ENCODE peak calls at places on chromosomes 12 and 14, in eight cellular contexts. One of them, this sample, is unnamed.

GRCh38 chr12:105831372-105831771 is 307.4 kb downstream of the NUAK1 start:
- DNase-seq in sigmoid colon: no peak
- DNase-seq in A549: no peak
- DNase-seq in stomach: no peak
- DNase-seq in HepG2: no peak
- DNase-seq in GM12878: no peak
- DNase-seq in transverse colon: no peak
- DNase-seq in H1: no peak
- DNase-seq in this sample: no peak

GRCh38 chr12:19316420-19316819 is 122.9 kb upstream of the AEBP2 start:
- DNase-seq in sigmoid colon: no peak
- DNase-seq in A549: peak
- DNase-seq in stomach: no peak
- DNase-seq in HepG2: no peak
- DNase-seq in GM12878: no peak
- DNase-seq in transverse colon: no peak
- DNase-seq in H1: no peak
- DNase-seq in this sample: no peak

GRCh38 chr14:55789442-55789841 is 209.4 kb downstream of the KTN1 start:
- DNase-seq in sigmoid colon: no peak
- DNase-seq in A549: no peak
- DNase-seq in stomach: no peak
- DNase-seq in HepG2: no peak
- DNase-seq in GM12878: no peak
- DNase-seq in transverse colon: no peak
- DNase-seq in H1: no peak
- DNase-seq in this sample: no peak

GRCh38 chr14:19800282-19801117 is 3.1 kb upstream of the OR4N2 start:
- DNase-seq in sigmoid colon: no peak
- DNase-seq in A549: no peak
- DNase-seq in stomach: no peak
- DNase-seq in HepG2: no peak
- DNase-seq in GM12878: no peak
- DNase-seq in transverse colon: no peak
- DNase-seq in H1: no peak
- DNase-seq in this sample: no peak

GRCh38 chr12:47805417-47805816 is 14.3 kb downstream of the HDAC7 start:
- DNase-seq in sigmoid colon: no peak
- DNase-seq in A549: no peak
- DNase-seq in stomach: no peak
- DNase-seq in HepG2: no peak
- DNase-seq in GM12878: no peak
- DNase-seq in transverse colon: no peak
- DNase-seq in H1: no peak
- DNase-seq in this sample: no peak

GRCh38 chr12:124152733-124153132 is 142.2 kb upstream of the RFLNA start:
- DNase-seq in sigmoid colon: no peak
- DNase-seq in A549: no peak
- DNase-seq in stomach: no peak
- DNase-seq in HepG2: no peak
- DNase-seq in GM12878: no peak
- DNase-seq in transverse colon: no peak
- DNase-seq in H1: no peak
- DNase-seq in this sample: no peak

GRCh38 chr12:5124401-5124800 is 80.7 kb downstream of the KCNA5 start:
- DNase-seq in sigmoid colon: no peak
- DNase-seq in A549: no peak
- DNase-seq in stomach: no peak
- DNase-seq in HepG2: no peak
- DNase-seq in GM12878: no peak
- DNase-seq in transverse colon: no peak
- DNase-seq in H1: no peak
- DNase-seq in this sample: no peak

GRCh38 chr12:46839964-46840363 is 14.2 kb upstream of the SLC38A4 start:
- DNase-seq in sigmoid colon: no peak
- DNase-seq in A549: no peak
- DNase-seq in stomach: no peak
- DNase-seq in HepG2: peak
- DNase-seq in GM12878: no peak
- DNase-seq in transverse colon: no peak
- DNase-seq in H1: no peak
- DNase-seq in this sample: no peak

GRCh38 chr14:60189923-60190840 is 25.0 kb upstream of the DHRS7 start:
- DNase-seq in sigmoid colon: no peak
- DNase-seq in A549: no peak
- DNase-seq in stomach: no peak
- DNase-seq in HepG2: no peak
- DNase-seq in GM12878: no peak
- DNase-seq in transverse colon: no peak
- DNase-seq in H1: no peak
- DNase-seq in this sample: no peak

GRCh38 chr14:100035700-100036099 is 29.5 kb upstream of the EVL start:
- DNase-seq in sigmoid colon: no peak
- DNase-seq in A549: no peak
- DNase-seq in stomach: no peak
- DNase-seq in HepG2: no peak
- DNase-seq in GM12878: no peak
- DNase-seq in transverse colon: no peak
- DNase-seq in H1: no peak
- DNase-seq in this sample: no peak
- TF ChIP-seq CTCF in sigmoid colon: no peak
- TF ChIP-seq CTCF in A549: no peak
- TF ChIP-seq CTCF in stomach: no peak
- TF ChIP-seq CTCF in HepG2: peak
- TF ChIP-seq CTCF in GM12878: no peak
- TF ChIP-seq CTCF in transverse colon: no peak
- TF ChIP-seq CTCF in H1: peak
- TF ChIP-seq CTCF in this sample: no peak

GRCh38 chr12:12872934-12873275 is 18.5 kb upstream of the GPRC5A start:
- DNase-seq in sigmoid colon: no peak
- DNase-seq in A549: no peak
- DNase-seq in stomach: no peak
- DNase-seq in HepG2: no peak
- DNase-seq in GM12878: no peak
- DNase-seq in transverse colon: no peak
- DNase-seq in H1: no peak
- DNase-seq in this sample: no peak
- TF ChIP-seq EP300 in sigmoid colon: no peak
- TF ChIP-seq EP300 in A549: no peak
- TF ChIP-seq EP300 in stomach: no peak
- TF ChIP-seq EP300 in HepG2: no peak
- TF ChIP-seq EP300 in GM12878: no peak
- TF ChIP-seq EP300 in transverse colon: no peak
- TF ChIP-seq EP300 in H1: no peak
- TF ChIP-seq EP300 in this sample: no peak

GRCh38 chr12:123059501-123059900 is 79.0 kb downstream of the ARL6IP4 start:
- DNase-seq in sigmoid colon: no peak
- DNase-seq in A549: no peak
- DNase-seq in stomach: no peak
- DNase-seq in HepG2: no peak
- DNase-seq in GM12878: no peak
- DNase-seq in transverse colon: no peak
- DNase-seq in H1: no peak
- DNase-seq in this sample: no peak

GRCh38 chr12:123056709-123057108 is 76.2 kb downstream of the ARL6IP4 start:
- DNase-seq in sigmoid colon: no peak
- DNase-seq in A549: no peak
- DNase-seq in stomach: no peak
- DNase-seq in HepG2: no peak
- DNase-seq in GM12878: no peak
- DNase-seq in transverse colon: no peak
- DNase-seq in H1: no peak
- DNase-seq in this sample: no peak

GRCh38 chr12:123058471-123058870 is 78.0 kb downstream of the ARL6IP4 start:
- DNase-seq in sigmoid colon: no peak
- DNase-seq in A549: no peak
- DNase-seq in stomach: no peak
- DNase-seq in HepG2: no peak
- DNase-seq in GM12878: no peak
- DNase-seq in transverse colon: no peak
- DNase-seq in H1: no peak
- DNase-seq in this sample: no peak

GRCh38 chr12:123057505-123058265 is 77.2 kb downstream of the ARL6IP4 start:
- DNase-seq in sigmoid colon: no peak
- DNase-seq in A549: no peak
- DNase-seq in stomach: no peak
- DNase-seq in HepG2: no peak
- DNase-seq in GM12878: no peak
- DNase-seq in transverse colon: no peak
- DNase-seq in H1: no peak
- DNase-seq in this sample: no peak

GRCh38 chr12:123058980-123059379 is 78.5 kb downstream of the ARL6IP4 start:
- DNase-seq in sigmoid colon: no peak
- DNase-seq in A549: no peak
- DNase-seq in stomach: no peak
- DNase-seq in HepG2: no peak
- DNase-seq in GM12878: no peak
- DNase-seq in transverse colon: no peak
- DNase-seq in H1: no peak
- DNase-seq in this sample: peak
- H3K27ac ChIP-seq in sigmoid colon: peak
- H3K27ac ChIP-seq in A549: no peak
- H3K27ac ChIP-seq in stomach: peak
- H3K27ac ChIP-seq in HepG2: no peak
- H3K27ac ChIP-seq in GM12878: no peak
- H3K27ac ChIP-seq in transverse colon: peak
- H3K27ac ChIP-seq in H1: no peak
- H3K27ac ChIP-seq in this sample: peak

GRCh38 chr14:92586966-92587365 is 73.4 kb downstream of the RIN3 start:
- DNase-seq in sigmoid colon: peak
- DNase-seq in A549: no peak
- DNase-seq in stomach: no peak
- DNase-seq in HepG2: no peak
- DNase-seq in GM12878: no peak
- DNase-seq in transverse colon: no peak
- DNase-seq in H1: no peak
- DNase-seq in this sample: no peak

GRCh38 chr14:92586001-92586947 is 72.7 kb downstream of the RIN3 start:
- DNase-seq in sigmoid colon: peak
- DNase-seq in A549: no peak
- DNase-seq in stomach: no peak
- DNase-seq in HepG2: no peak
- DNase-seq in GM12878: peak
- DNase-seq in transverse colon: no peak
- DNase-seq in H1: no peak
- DNase-seq in this sample: peak

GRCh38 chr14:92591346-92591745 is 77.8 kb downstream of the RIN3 start:
- DNase-seq in sigmoid colon: no peak
- DNase-seq in A549: no peak
- DNase-seq in stomach: no peak
- DNase-seq in HepG2: no peak
- DNase-seq in GM12878: no peak
- DNase-seq in transverse colon: no peak
- DNase-seq in H1: no peak
- DNase-seq in this sample: no peak

GRCh38 chr14:92590941-92591340 is 77.4 kb downstream of the RIN3 start:
- DNase-seq in sigmoid colon: no peak
- DNase-seq in A549: no peak
- DNase-seq in stomach: no peak
- DNase-seq in HepG2: no peak
- DNase-seq in GM12878: no peak
- DNase-seq in transverse colon: no peak
- DNase-seq in H1: no peak
- DNase-seq in this sample: no peak

DNA sequence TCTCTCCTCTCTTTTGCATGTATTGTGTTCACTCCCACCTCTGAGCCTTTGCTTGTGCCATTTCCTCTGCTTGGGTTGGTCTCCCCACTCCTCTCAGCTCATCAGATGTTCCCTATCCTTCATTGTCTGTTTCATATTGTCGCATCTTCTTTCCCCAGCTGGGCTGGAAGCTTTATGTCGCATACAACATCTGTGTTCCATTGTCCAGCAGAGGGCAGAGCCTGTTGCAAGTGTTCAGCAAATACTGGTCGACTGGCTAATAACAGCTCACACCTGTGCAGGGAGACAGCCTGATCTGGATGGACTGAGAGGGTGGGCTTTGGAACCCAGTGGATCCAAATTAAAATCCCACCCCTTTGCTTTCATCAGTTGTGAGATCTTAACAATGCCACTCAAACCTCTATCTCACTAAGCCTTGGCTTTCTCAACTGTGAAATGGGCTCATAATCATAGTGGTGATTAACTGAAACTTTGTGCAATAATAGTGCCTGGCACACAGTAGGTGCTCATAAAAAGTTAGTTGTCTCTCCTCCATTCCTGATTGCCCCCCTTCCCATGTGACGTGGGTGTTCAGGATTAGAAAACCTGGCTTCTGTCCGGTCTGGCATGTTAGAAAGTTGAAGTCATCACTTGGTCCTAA is 75.8 kb downstream of the RIN3 start:
- DNase-seq in sigmoid colon: peak
- DNase-seq in A549: peak
- DNase-seq in stomach: no peak
- DNase-seq in HepG2: peak
- DNase-seq in GM12878: no peak
- DNase-seq in transverse colon: no peak
- DNase-seq in H1: no peak
- DNase-seq in this sample: no peak
- TF ChIP-seq CTCF in sigmoid colon: no peak
- TF ChIP-seq CTCF in A549: peak
- TF ChIP-seq CTCF in stomach: no peak
- TF ChIP-seq CTCF in HepG2: peak
- TF ChIP-seq CTCF in GM12878: peak
- TF ChIP-seq CTCF in transverse colon: peak
- TF ChIP-seq CTCF in H1: no peak
- TF ChIP-seq CTCF in this sample: no peak